ENCODE peak calls at places on chromosomes 13 and 19, in six cellular contexts. A, K, C, F, R and L are unnamed samples.

GRCh38 chr19:57016491-57016890 is 103.3 kb upstream of the USP29 start:
- DNase-seq in F (no peak), R (no peak), A (no peak), C (no peak), K (no peak), L (no peak)

GRCh38 chr19:46639356-46640061 is 3.5 kb upstream of the GNG8 start:
- DNase-seq in C (peak), F (no peak), A (peak), K (peak), R (no peak), L (peak)

GRCh38 chr19:51688665-51689571 is 4.2 kb upstream of the SPACA6 start:
- DNase-seq in K (peak), A (peak), R (no peak), F (no peak), C (no peak), L (peak)

GRCh38 chr19:21092107-21092506 is 10.1 kb downstream of the ZNF714 start:
- DNase-seq in F (no peak), C (no peak), R (no peak), A (no peak), K (peak), L (peak)

GRCh38 chr19:7292950-7293794 is 1.0 kb downstream of the INSR start:
- DNase-seq in F (no peak), A (peak), K (peak), C (peak), R (peak), L (peak)

GRCh38 chr13:78194904-78195639 is 276.4 kb upstream of the EDNRB start:
- DNase-seq in A (peak), R (no peak), K (peak), C (no peak), F (no peak), L (peak)

GRCh38 chr19:1408300-1409203 is 1.2 kb downstream of the DAZAP1 start:
- DNase-seq in A (peak), F (no peak), K (peak), R (peak), C (peak), L (peak)

GRCh38 chr19:42287017-42287825 is 14.7 kb upstream of the PRR19 start:
- DNase-seq in R (no peak), C (no peak), K (no peak), F (no peak), A (no peak), L (no peak)

GRCh38 chr13:94309997-94310842 is 169.3 kb downstream of the DCT start:
- DNase-seq in C (no peak), A (no peak), R (no peak), K (peak), F (no peak), L (peak)

GRCh38 chr13:25493930-25494707 is 122.3 kb downstream of the ATP8A2 start:
- DNase-seq in F (no peak), K (no peak), C (peak), R (no peak), A (peak), L (no peak)

GRCh38 chr13:39952244-39953233 is 297.1 kb downstream of the COG6 start:
- DNase-seq in K (peak), R (peak), A (no peak), C (no peak), F (no peak), L (no peak)